ENCODE peak calls at places on chromosomes 13 and 19, in six cellular contexts. G, O, R, N, Z and I are unnamed samples.

GRCh38 chr19:8088752-8089663 is 36.4 kb downstream of the CCL25 start:
- DNase-seq in G (no peak), O (no peak), R (no peak), N (no peak), Z (no peak), I (peak; percentile 38)

GRCh38 chr19:56133858-56134654 is 7.0 kb upstream of the ZNF444 start:
- DNase-seq in G (no peak), O (peak; percentile 82), R (no peak), N (no peak), Z (no peak), I (peak; percentile 52)

GRCh38 chr19:58261968-58262921 is 16.5 kb upstream of the ZNF8 start:
- DNase-seq in G (no peak), O (no peak), R (no peak), N (peak; percentile 10), Z (no peak), I (no peak)

GRCh38 chr19:3642987-3643386 is 16.4 kb upstream of the CACTIN start:
- DNase-seq in G (no peak), O (no peak), R (no peak), N (no peak), Z (no peak), I (no peak)

GRCh38 chr13:100108913-100109507 is 20.1 kb downstream of the PCCA start:
- DNase-seq in G (no peak), O (no peak), R (no peak), N (no peak), Z (no peak), I (no peak)

GRCh38 chr13:73914119-73914518 is 220.1 kb downstream of the KLF12 start:
- DNase-seq in G (no peak), O (no peak), R (no peak), N (no peak), Z (no peak), I (peak; percentile 11)

GRCh38 chr13:62696490-62696889 is 1280.8 kb upstream of the PCDH20 start:
- DNase-seq in G (no peak), O (no peak), R (no peak), N (no peak), Z (no peak), I (no peak)

GRCh38 chr13:46473806-46474205 is 79.2 kb upstream of the LRCH1 start:
- DNase-seq in G (no peak), O (no peak), R (no peak), N (no peak), Z (no peak), I (no peak)

GRCh38 chr19:4191044-4191443 is 8.6 kb downstream of the ANKRD24 start:
- DNase-seq in G (no peak), O (no peak), R (no peak), N (no peak), Z (no peak), I (no peak)

GRCh38 chr13:50485979-50486935 is 357.2 kb downstream of the DLEU7 start:
- DNase-seq in G (no peak), O (no peak), R (no peak), N (peak; percentile 57), Z (no peak), I (no peak)

GRCh38 chr13:80685942-80686341 is 345.0 kb upstream of the SPRY2 start:
- DNase-seq in G (no peak), O (no peak), R (no peak), N (no peak), Z (no peak), I (no peak)

GRCh38 chr19:4089400-4089908 is 22.8 kb upstream of the ZBTB7A start:
- DNase-seq in G (no peak), O (peak; percentile 71), R (no peak), N (no peak), Z (no peak), I (no peak)

GRCh38 chr19:8194528-8195275 is 14.5 kb upstream of the CERS4 start:
- DNase-seq in G (no peak), O (peak; percentile 37), R (no peak), N (no peak), Z (no peak), I (no peak)

GRCh38 chr19:3721131-3721899 is 13.1 kb downstream of the TJP3 start:
- DNase-seq in G (peak; percentile 81), O (peak; percentile 89), R (peak; percentile 74), N (peak; percentile 75), Z (no peak), I (peak; percentile 63)

GRCh38 chr13:20159646-20160345 is 1.1 kb downstream of the GJA3 start:
- DNase-seq in G (no peak), O (no peak), R (no peak), N (peak; percentile 38), Z (no peak), I (no peak)

GRCh38 chr13:49791753-49792549 is 531 bp downstream of the KPNA3 start:
- DNase-seq in G (no peak), O (peak; percentile 49), R (peak; percentile 45), N (peak; percentile 35), Z (no peak), I (peak; percentile 61)

GRCh38 chr13:67134322-67135129 is 95.6 kb downstream of the PCDH9 start:
- DNase-seq in G (no peak), O (no peak), R (no peak), N (peak; percentile 50), Z (no peak), I (no peak)

GRCh38 chr19:21607453-21607852 is 102.1 kb downstream of the ZNF429 start:
- DNase-seq in G (no peak), O (no peak), R (no peak), N (no peak), Z (no peak), I (no peak)

GRCh38 chr13:112774448-112774792 is 84.6 kb downstream of the ATP11A start:
- DNase-seq in G (no peak), O (no peak), R (no peak), N (no peak), Z (no peak), I (no peak)

GRCh38 chr13:55298201-55298600 is 1842.5 kb upstream of the PRR20A start:
- DNase-seq in G (no peak), O (no peak), R (no peak), N (no peak), Z (no peak), I (no peak)

GRCh38 chr13:99269627-99270252 is 11.6 kb upstream of the GPR18 start:
- DNase-seq in G (no peak), O (no peak), R (no peak), N (peak; percentile 81), Z (no peak), I (no peak)

GRCh38 chr19:45355910-45356309 is 14.5 kb downstream of the ERCC2 start:
- DNase-seq in G (no peak), O (no peak), R (no peak), N (no peak), Z (no peak), I (no peak)

GRCh38 chr19:40804783-40805242 is 5.8 kb downstream of the EGLN2 start:
- DNase-seq in G (no peak), O (no peak), R (no peak), N (no peak), Z (no peak), I (no peak)
- H3K36me3 ChIP-seq in G (peaks cover 31% of the 10 kb centered on the region), O (peaks cover 41% of the 10 kb centered on the region), R (no peaks in the 10 kb centered on the region), N (peaks cover 47% of the 10 kb centered on the region), Z (peaks cover 3% of the 10 kb centered on the region), I (peaks cover 95% of the 10 kb centered on the region)

DNA sequence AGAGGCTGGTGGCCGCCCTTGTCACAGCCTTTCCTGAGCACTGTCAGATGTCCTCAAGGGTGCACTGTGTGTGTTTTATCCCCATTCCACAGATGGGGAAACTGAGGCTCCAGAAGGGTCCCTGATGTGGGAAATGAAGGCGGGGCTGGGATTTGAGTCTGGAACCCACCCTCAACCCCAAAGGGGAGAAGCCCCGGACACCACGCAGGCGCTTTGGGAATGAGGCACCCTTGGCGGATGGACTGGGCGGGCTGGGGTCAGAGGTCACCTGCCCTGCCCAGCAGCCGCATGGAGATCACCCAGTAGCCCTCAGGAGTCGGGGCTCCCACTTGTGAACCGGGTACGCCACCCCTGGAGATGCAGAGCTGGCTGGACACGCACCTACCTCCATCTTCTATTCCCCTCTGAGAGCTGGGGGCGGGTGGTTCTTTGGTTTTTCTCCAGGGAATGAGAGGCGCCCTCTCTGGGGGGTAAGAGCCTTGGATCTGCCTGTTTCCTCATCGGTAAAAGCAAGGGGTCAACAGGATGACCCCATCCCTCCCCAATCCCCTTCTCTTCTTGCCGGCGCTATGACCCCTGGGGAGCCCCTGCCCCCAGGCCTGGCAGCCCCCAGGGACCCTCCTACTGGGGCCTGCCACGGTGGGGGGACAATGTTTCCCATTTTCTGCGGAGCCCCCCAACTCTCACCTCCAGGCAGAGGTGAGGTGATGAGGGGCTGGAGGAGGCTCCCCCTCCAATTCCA is 8.3 kb upstream of the ONECUT3 start:
- DNase-seq in G (no peak), O (no peak), R (no peak), N (no peak), Z (no peak), I (no peak)
- H3K4me3 ChIP-seq in G (peak overlapping the region; percentile 3), O (no peak overlapping the region), R (no peak overlapping the region), N (no peak overlapping the region), Z (no peak overlapping the region), I (no peak overlapping the region)

DNA sequence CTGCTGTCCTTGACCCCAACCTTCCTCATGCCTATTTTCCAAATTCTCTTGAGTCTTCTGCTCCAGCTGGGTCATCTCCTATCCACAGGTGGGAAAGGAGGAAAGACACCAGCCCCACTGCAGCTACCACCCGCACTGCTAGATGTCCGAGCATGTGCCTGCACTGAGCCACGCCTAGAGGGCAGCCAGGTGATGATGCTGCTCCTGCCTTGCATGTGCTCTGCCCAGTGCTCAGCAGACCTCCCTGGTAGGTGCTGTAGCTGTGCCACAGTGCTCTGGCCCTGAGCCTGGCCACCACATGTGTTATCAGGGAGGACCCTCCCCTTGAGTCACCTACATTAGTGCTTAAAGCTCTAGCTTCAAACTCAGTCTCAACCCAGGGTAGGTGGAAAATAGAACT is 6.9 kb upstream of the CYSLTR2 start:
- DNase-seq in G (no peak), O (no peak), R (no peak), N (no peak), Z (no peak), I (no peak)
- H3K36me3 ChIP-seq in G (no peaks in the 10 kb centered on the region), O (no peaks in the 10 kb centered on the region), R (no peaks in the 10 kb centered on the region), N (no peaks in the 10 kb centered on the region), Z (no peaks in the 10 kb centered on the region), I (no peaks in the 10 kb centered on the region)

DNA sequence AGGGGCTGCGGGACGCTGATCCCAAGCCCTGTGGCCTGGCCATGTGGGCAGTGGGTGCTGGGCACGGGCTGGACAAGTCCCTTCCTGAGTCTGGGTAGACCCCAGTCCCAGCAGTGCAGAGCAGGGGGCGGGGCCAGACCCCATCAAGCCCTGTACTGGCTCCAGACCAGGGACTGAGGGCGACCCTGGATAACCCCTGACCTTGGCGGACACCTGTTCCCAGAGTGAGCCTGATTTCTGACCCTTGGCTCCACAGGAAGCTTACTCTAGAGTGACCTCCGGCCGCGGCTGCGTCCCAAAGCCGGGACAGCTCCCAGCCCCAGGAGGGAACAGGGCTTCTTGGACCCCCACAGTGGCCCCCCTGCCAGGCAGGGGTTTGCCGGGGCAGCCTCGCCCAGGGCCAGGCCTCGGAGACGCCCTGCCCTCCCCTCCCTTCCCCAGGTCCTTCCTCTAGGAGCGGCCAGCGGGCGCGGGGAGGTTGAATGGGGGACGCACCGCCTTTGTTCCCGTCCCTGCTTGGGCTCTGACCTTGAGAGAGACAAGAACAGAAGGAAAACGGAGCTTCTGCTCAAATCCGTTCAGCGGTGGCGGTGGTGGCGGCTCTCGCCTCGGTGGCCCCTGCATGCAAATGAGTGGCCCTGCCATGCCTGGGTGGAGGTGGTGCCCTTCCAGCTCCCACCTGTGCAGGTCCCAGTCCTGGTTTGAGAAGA is 2.3 kb upstream of the EFNA2 start:
- DNase-seq in G (no peak), O (no peak), R (no peak), N (no peak), Z (no peak), I (no peak)
- H3K4me3 ChIP-seq in G (no peak overlapping the region), O (no peak overlapping the region), R (no peak overlapping the region), N (no peak overlapping the region), Z (no peak overlapping the region), I (no peak overlapping the region)